ENCODE peak calls at places on chromosomes 4 and X, in eight cellular contexts. V is mammary epithelial cell, D is kidney, A is IMR-90, L is neuronal stem cell, Z is right lobe of liver, Q is thoracic aorta, R is Peyer's patch. X is an unnamed sample.

GRCh38 chr4:140884431-140885058 is 128.4 kb upstream of the TBC1D9 start:
- DNase-seq in V (peak; percentile 46), D (no peak), A (peak; percentile 80), L (peak; percentile 54), Z (no peak), Q (no peak), R (no peak), X (peak; percentile 67)

GRCh38 chr4:151219938-151220337 is 57.0 kb upstream of the PRSS48 start:
- DNase-seq in V (no peak), D (no peak), A (no peak), L (no peak), Z (no peak), Q (no peak), R (no peak), X (no peak)

GRCh38 chrX:149950681-149951080 is 12.4 kb upstream of the EOLA2 start:
- DNase-seq in V (peak; percentile 19), D (no peak), A (peak; percentile 67), L (no peak), Z (no peak), Q (no peak), R (no peak), X (peak; percentile 75)

GRCh38 chrX:81257817-81258216 is 55.9 kb downstream of the SH3BGRL start:
- DNase-seq in V (no peak), D (no peak), A (no peak), L (no peak), Z (no peak), Q (no peak), R (no peak), X (no peak)

GRCh38 chrX:103002576-103002975 is 61.4 kb downstream of the BEX1 start:
- DNase-seq in V (no peak), D (no peak), A (no peak), L (no peak), Z (no peak), Q (no peak), R (no peak), X (peak; percentile 42)

GRCh38 chr4:26878729-26879415 is 18.2 kb downstream of the STIM2 start:
- DNase-seq in V (peak; percentile 73), D (no peak), A (peak; percentile 33), L (no peak), Z (no peak), Q (no peak), R (no peak), X (peak; percentile 24)

GRCh38 chr4:139295317-139296299 is 5.7 kb upstream of the NAA15 start:
- DNase-seq in V (peak; percentile 84), D (peak; percentile 99), A (peak; percentile 91), L (peak; percentile 89), Z (peak; percentile 99), Q (peak; percentile 92), R (peak; percentile 99), X (peak; percentile 99)

GRCh38 chrX:54808109-54808604 is 612 bp downstream of the MAGED2 start:
- DNase-seq in V (no peak), D (peak; percentile 90), A (no peak), L (peak; percentile 70), Z (peak; percentile 69), Q (no peak), R (peak; percentile 52), X (peak; percentile 73)

GRCh38 chr4:56086073-56086521 is 137.4 kb downstream of the CEP135 start:
- DNase-seq in V (no peak), D (no peak), A (no peak), L (no peak), Z (no peak), Q (no peak), R (no peak), X (no peak)

GRCh38 chr4:134328741-134329140 is 127.2 kb upstream of the PABPC4L start:
- DNase-seq in V (no peak), D (peak; percentile 55), A (no peak), L (no peak), Z (no peak), Q (no peak), R (no peak), X (no peak)

GRCh38 chr4:89469930-89470375 is 162.4 kb upstream of the GPRIN3 start:
- DNase-seq in V (peak; percentile 88), D (no peak), A (peak; percentile 98), L (no peak), Z (no peak), Q (no peak), R (no peak), X (peak; percentile 77)

GRCh38 chrX:144219035-144219434 is 335.2 kb downstream of the UBE2NL start:
- DNase-seq in V (peak; percentile 10), D (no peak), A (no peak), L (no peak), Z (peak; percentile 55), Q (no peak), R (no peak), X (no peak)

GRCh38 chrX:96372313-96373046 is 312.2 kb upstream of the DIAPH2 start:
- DNase-seq in V (peak; percentile 23), D (no peak), A (peak; percentile 70), L (peak; percentile 4), Z (no peak), Q (no peak), R (no peak), X (peak; percentile 80)

GRCh38 chr4:145937021-145937861 is 1.4 kb downstream of the ZNF827 start:
- DNase-seq in V (peak; percentile 42), D (peak; percentile 89), A (peak; percentile 57), L (peak; percentile 33), Z (peak; percentile 59), Q (no peak), R (peak; percentile 87), X (peak; percentile 76)

GRCh38 chrX:134803060-134803459 is 144.8 kb upstream of the PLAC1 start:
- DNase-seq in V (no peak), D (no peak), A (no peak), L (no peak), Z (no peak), Q (no peak), R (no peak), X (no peak)

GRCh38 chrX:96685205-96686099 is 810 bp downstream of the DIAPH2 start:
- DNase-seq in V (peak; percentile 48), D (peak; percentile 72), A (peak; percentile 55), L (no peak), Z (peak; percentile 34), Q (peak; percentile 2), R (peak; percentile 62), X (peak; percentile 65)

GRCh38 chr4:185839204-185839712 is 27.3 kb upstream of the SORBS2 start:
- DNase-seq in V (peak; percentile 90), D (peak; percentile 90), A (peak; percentile 91), L (peak; percentile 71), Z (no peak), Q (peak; percentile 38), R (no peak), X (peak; percentile 95)

GRCh38 chr4:82891728-82892466 is 944 bp upstream of the SEC31A start:
- DNase-seq in V (no peak), D (no peak), A (peak; percentile 35), L (no peak), Z (no peak), Q (no peak), R (no peak), X (peak; percentile 50)

GRCh38 chr4:16450031-16450430 is 223.8 kb upstream of the TAPT1 start:
- DNase-seq in V (no peak), D (no peak), A (no peak), L (no peak), Z (no peak), Q (no peak), R (no peak), X (no peak)

GRCh38 chr4:10113362-10114047 is 3.1 kb downstream of the WDR1 start:
- DNase-seq in V (no peak), D (no peak), A (no peak), L (no peak), Z (no peak), Q (no peak), R (no peak), X (no peak)
- H3K4me1 ChIP-seq in V (peaks cover 63% of the 10 kb centered on the region), D (peaks cover 28% of the 10 kb centered on the region), A (peaks cover 48% of the 10 kb centered on the region), L (peaks cover 8% of the 10 kb centered on the region), Z (no peaks in the 10 kb centered on the region), Q (peaks cover 83% of the 10 kb centered on the region), R (peaks cover 76% of the 10 kb centered on the region), X (peaks cover 26% of the 10 kb centered on the region)

GRCh38 chr4:40627540-40627939 is 2.1 kb downstream of the RBM47 start:
- DNase-seq in V (no peak), D (no peak), A (no peak), L (no peak), Z (no peak), Q (no peak), R (no peak), X (no peak)
- H3K4me1 ChIP-seq in V (no peaks in the 10 kb centered on the region), D (peaks cover 18% of the 10 kb centered on the region), A (peaks cover 9% of the 10 kb centered on the region), L (peaks cover 8% of the 10 kb centered on the region), Z (no peaks in the 10 kb centered on the region), Q (peaks cover 8% of the 10 kb centered on the region), R (peaks cover 5% of the 10 kb centered on the region), X (peaks cover 7% of the 10 kb centered on the region)

DNA sequence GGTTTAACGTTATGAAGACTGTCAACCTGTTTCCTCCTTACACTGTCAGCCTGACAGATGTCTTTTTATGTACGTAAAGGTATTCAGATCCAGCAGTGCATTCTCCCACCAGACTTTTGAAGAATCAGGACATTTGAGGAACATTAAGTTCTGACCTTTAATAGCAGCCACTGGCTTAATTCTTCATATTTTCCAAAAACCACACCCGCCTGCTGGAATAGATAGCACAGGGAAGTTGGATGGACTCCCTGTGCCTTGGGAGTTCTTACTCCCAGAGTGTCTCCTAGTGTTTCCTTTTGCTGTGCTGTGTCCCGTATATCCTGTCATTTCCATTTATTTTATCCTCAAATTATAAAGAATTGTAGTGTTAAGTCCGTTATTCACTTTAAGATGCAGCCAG is 94.5 kb downstream of the AFF1 start:
- DNase-seq in V (no peak), D (no peak), A (no peak), L (no peak), Z (no peak), Q (no peak), R (no peak), X (no peak)
- H3K4me1 ChIP-seq in V (peaks cover 30% of the 10 kb centered on the region), D (peaks cover 70% of the 10 kb centered on the region), A (peaks cover 26% of the 10 kb centered on the region), L (peaks cover 42% of the 10 kb centered on the region), Z (peaks cover 5% of the 10 kb centered on the region), Q (peaks cover 82% of the 10 kb centered on the region), R (peaks cover 89% of the 10 kb centered on the region), X (peaks cover 72% of the 10 kb centered on the region)

GRCh38 chrX:152635941-152636340 is 1.8 kb upstream of the GABRQ start:
- DNase-seq in V (peak; percentile 23), D (no peak), A (peak; percentile 50), L (peak; percentile 47), Z (no peak), Q (no peak), R (no peak), X (peak; percentile 76)

GRCh38 chrX:152637649-152638442 is at the start of gene GABRQ:
- DNase-seq in V (no peak), D (peak; percentile 77), A (no peak), L (peak; percentile 73), Z (peak; percentile 45), Q (no peak), R (no peak), X (peak; percentile 50)

GRCh38 chrX:152638443-152638904 is 779 bp downstream of the GABRQ start:
- DNase-seq in V (no peak), D (no peak), A (no peak), L (no peak), Z (no peak), Q (no peak), R (no peak), X (no peak)

DNA sequence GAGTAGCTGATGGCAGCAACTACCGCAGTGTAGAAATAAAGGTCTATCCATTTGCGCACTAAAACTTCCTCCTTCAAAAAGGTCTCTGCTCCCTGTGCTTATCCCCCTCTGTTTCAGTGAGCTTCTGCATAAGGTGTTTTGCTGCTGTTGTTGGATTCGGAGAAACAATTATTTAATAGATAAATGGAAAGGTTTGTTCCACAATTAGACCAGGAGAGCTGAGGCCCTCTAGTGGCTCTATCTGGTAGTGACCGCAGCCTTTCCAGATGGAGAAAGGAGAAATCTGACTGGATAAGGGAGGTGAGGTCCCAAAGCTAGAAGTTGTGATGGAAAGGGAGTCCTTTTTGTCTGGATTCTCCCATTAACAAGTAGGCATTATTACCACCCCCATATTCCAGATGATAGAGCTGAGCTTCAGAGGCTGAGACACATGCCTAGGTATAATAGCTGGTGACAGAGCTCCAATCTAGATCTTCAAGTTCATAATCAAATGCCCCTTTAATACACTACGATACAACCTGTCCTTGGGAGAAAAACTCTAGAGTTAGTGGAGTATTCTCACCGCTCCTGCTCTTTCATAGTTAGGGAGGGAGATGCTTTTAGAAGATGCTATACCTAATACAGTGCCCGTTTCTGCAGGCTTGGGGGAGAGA is 5.1 kb upstream of the GABRQ start:
- DNase-seq in V (peak; percentile 23), D (no peak), A (peak; percentile 24), L (peak; percentile 31), Z (peak; percentile 50), Q (no peak), R (no peak), X (peak; percentile 76)
- H3K4me1 ChIP-seq in V (no peaks in the 10 kb centered on the region), D (no peaks in the 10 kb centered on the region), A (no peaks in the 10 kb centered on the region), L (no peaks in the 10 kb centered on the region), Z (no peaks in the 10 kb centered on the region), Q (no peaks in the 10 kb centered on the region), R (no peaks in the 10 kb centered on the region), X (no peaks in the 10 kb centered on the region)